ENCODE peak calls at places on chromosomes 5 and 9, in eight cellular contexts. One of them, this sample, is unnamed.

GRCh38 chr5:147073098-147073497 is 161.7 kb upstream of the STK32A start:
- DNase-seq in RWPE1: no peak
- DNase-seq in endothelial cell: no peak
- DNase-seq in WTC11: no peak
- DNase-seq in AG04450: no peak
- DNase-seq in AG10803: no peak
- DNase-seq in Peyer's patch: no peak
- DNase-seq in HFF-Myc: no peak
- DNase-seq in this sample: no peak

GRCh38 chr5:12805165-12805698 is 901.0 kb upstream of the CTNND2 start:
- DNase-seq in RWPE1: no peak
- DNase-seq in endothelial cell: no peak
- DNase-seq in WTC11: no peak
- DNase-seq in AG04450: no peak
- DNase-seq in AG10803: no peak
- DNase-seq in Peyer's patch: no peak
- DNase-seq in HFF-Myc: no peak
- DNase-seq in this sample: no peak

GRCh38 chr9:87543251-87543650 is 45.6 kb downstream of the DAPK1 start:
- DNase-seq in RWPE1: no peak
- DNase-seq in endothelial cell: no peak
- DNase-seq in WTC11: no peak
- DNase-seq in AG04450: no peak
- DNase-seq in AG10803: no peak
- DNase-seq in Peyer's patch: no peak
- DNase-seq in HFF-Myc: no peak
- DNase-seq in this sample: no peak

GRCh38 chr9:75369989-75370388 is 281.7 kb downstream of the OSTF1 start:
- DNase-seq in RWPE1: no peak
- DNase-seq in endothelial cell: no peak
- DNase-seq in WTC11: no peak
- DNase-seq in AG04450: no peak
- DNase-seq in AG10803: no peak
- DNase-seq in Peyer's patch: no peak
- DNase-seq in HFF-Myc: no peak
- DNase-seq in this sample: no peak

GRCh38 chr9:29691758-29692407 is 2118.6 kb upstream of the C9orf72 start:
- DNase-seq in RWPE1: peak; percentile 19
- DNase-seq in endothelial cell: peak; percentile 53
- DNase-seq in WTC11: peak; percentile 69
- DNase-seq in AG04450: no peak
- DNase-seq in AG10803: no peak
- DNase-seq in Peyer's patch: no peak
- DNase-seq in HFF-Myc: no peak
- DNase-seq in this sample: peak; percentile 32

GRCh38 chr9:92033991-92034390 is 81.2 kb downstream of the SPTLC1 start:
- DNase-seq in RWPE1: no peak
- DNase-seq in endothelial cell: no peak
- DNase-seq in WTC11: no peak
- DNase-seq in AG04450: no peak
- DNase-seq in AG10803: no peak
- DNase-seq in Peyer's patch: no peak
- DNase-seq in HFF-Myc: no peak
- DNase-seq in this sample: no peak

GRCh38 chr9:138112090-138112748 is 234.6 kb downstream of the CACNA1B start:
- DNase-seq in RWPE1: no peak
- DNase-seq in endothelial cell: no peak
- DNase-seq in WTC11: no peak
- DNase-seq in AG04450: no peak
- DNase-seq in AG10803: no peak
- DNase-seq in Peyer's patch: no peak
- DNase-seq in HFF-Myc: no peak
- DNase-seq in this sample: no peak

GRCh38 chr9:93072383-93072795 is 13.9 kb downstream of the SUSD3 start:
- DNase-seq in RWPE1: no peak
- DNase-seq in endothelial cell: no peak
- DNase-seq in WTC11: no peak
- DNase-seq in AG04450: peak; percentile 61
- DNase-seq in AG10803: peak; percentile 55
- DNase-seq in Peyer's patch: no peak
- DNase-seq in HFF-Myc: no peak
- DNase-seq in this sample: no peak

GRCh38 chr5:180130876-180131740 is 59.5 kb upstream of the RNF130 start:
- DNase-seq in RWPE1: no peak
- DNase-seq in endothelial cell: no peak
- DNase-seq in WTC11: no peak
- DNase-seq in AG04450: no peak
- DNase-seq in AG10803: no peak
- DNase-seq in Peyer's patch: peak; percentile 30
- DNase-seq in HFF-Myc: no peak
- DNase-seq in this sample: no peak

GRCh38 chr5:141356133-141356532 is 1.3 kb downstream of the PCDHGA4 start:
- DNase-seq in RWPE1: no peak
- DNase-seq in endothelial cell: no peak
- DNase-seq in WTC11: no peak
- DNase-seq in AG04450: no peak
- DNase-seq in AG10803: no peak
- DNase-seq in Peyer's patch: no peak
- DNase-seq in HFF-Myc: no peak
- DNase-seq in this sample: no peak

GRCh38 chr5:35938518-35939227 is at the start of gene CAPSL:
- DNase-seq in RWPE1: peak; percentile 84
- DNase-seq in endothelial cell: peak; percentile 23
- DNase-seq in WTC11: peak; percentile 86
- DNase-seq in AG04450: no peak
- DNase-seq in AG10803: peak; percentile 61
- DNase-seq in Peyer's patch: no peak
- DNase-seq in HFF-Myc: peak; percentile 43
- DNase-seq in this sample: peak; percentile 30

GRCh38 chr9:22136446-22137140 is 127.5 kb upstream of the CDKN2B start:
- DNase-seq in RWPE1: peak; percentile 44
- DNase-seq in endothelial cell: no peak
- DNase-seq in WTC11: no peak
- DNase-seq in AG04450: peak; percentile 61
- DNase-seq in AG10803: peak; percentile 95
- DNase-seq in Peyer's patch: no peak
- DNase-seq in HFF-Myc: no peak
- DNase-seq in this sample: no peak

GRCh38 chr5:68344447-68345111 is 129.0 kb downstream of the PIK3R1 start:
- DNase-seq in RWPE1: peak; percentile 83
- DNase-seq in endothelial cell: no peak
- DNase-seq in WTC11: no peak
- DNase-seq in AG04450: no peak
- DNase-seq in AG10803: peak; percentile 60
- DNase-seq in Peyer's patch: peak; percentile 61
- DNase-seq in HFF-Myc: no peak
- DNase-seq in this sample: peak; percentile 17

GRCh38 chr5:77642915-77643653 is 4.6 kb upstream of the OTP start:
- DNase-seq in RWPE1: no peak
- DNase-seq in endothelial cell: peak; percentile 18
- DNase-seq in WTC11: peak; percentile 61
- DNase-seq in AG04450: no peak
- DNase-seq in AG10803: no peak
- DNase-seq in Peyer's patch: no peak
- DNase-seq in HFF-Myc: no peak
- DNase-seq in this sample: no peak

GRCh38 chr5:59517926-59518585 is 375.5 kb downstream of the PDE4D start:
- DNase-seq in RWPE1: peak; percentile 65
- DNase-seq in endothelial cell: no peak
- DNase-seq in WTC11: no peak
- DNase-seq in AG04450: peak; percentile 8
- DNase-seq in AG10803: peak; percentile 73
- DNase-seq in Peyer's patch: no peak
- DNase-seq in HFF-Myc: peak; percentile 27
- DNase-seq in this sample: no peak

GRCh38 chr9:96856363-96857286 is 2.3 kb upstream of the ZNF782 start:
- DNase-seq in RWPE1: peak; percentile 64
- DNase-seq in endothelial cell: peak; percentile 74
- DNase-seq in WTC11: peak; percentile 72
- DNase-seq in AG04450: peak; percentile 32
- DNase-seq in AG10803: peak; percentile 65
- DNase-seq in Peyer's patch: peak; percentile 84
- DNase-seq in HFF-Myc: no peak
- DNase-seq in this sample: peak; percentile 61

GRCh38 chr9:102845847-102846246 is 149.3 kb upstream of the CYLC2 start:
- DNase-seq in RWPE1: no peak
- DNase-seq in endothelial cell: no peak
- DNase-seq in WTC11: no peak
- DNase-seq in AG04450: no peak
- DNase-seq in AG10803: no peak
- DNase-seq in Peyer's patch: no peak
- DNase-seq in HFF-Myc: no peak
- DNase-seq in this sample: no peak

GRCh38 chr5:15691536-15691935 is 191.6 kb downstream of the FBXL7 start:
- DNase-seq in RWPE1: no peak
- DNase-seq in endothelial cell: no peak
- DNase-seq in WTC11: no peak
- DNase-seq in AG04450: no peak
- DNase-seq in AG10803: peak; percentile 89
- DNase-seq in Peyer's patch: no peak
- DNase-seq in HFF-Myc: no peak
- DNase-seq in this sample: no peak

GRCh38 chr5:57698785-57699184 is 216.2 kb upstream of the ACTBL2 start:
- DNase-seq in RWPE1: peak; percentile 91
- DNase-seq in endothelial cell: no peak
- DNase-seq in WTC11: no peak
- DNase-seq in AG04450: no peak
- DNase-seq in AG10803: no peak
- DNase-seq in Peyer's patch: no peak
- DNase-seq in HFF-Myc: no peak
- DNase-seq in this sample: no peak

GRCh38 chr5:75672616-75673015 is 44.6 kb downstream of the POC5 start:
- DNase-seq in RWPE1: no peak
- DNase-seq in endothelial cell: no peak
- DNase-seq in WTC11: no peak
- DNase-seq in AG04450: no peak
- DNase-seq in AG10803: no peak
- DNase-seq in Peyer's patch: no peak
- DNase-seq in HFF-Myc: peak; percentile 31
- DNase-seq in this sample: no peak

GRCh38 chr9:80146466-80146865 is 574.7 kb downstream of the TLE4 start:
- DNase-seq in RWPE1: peak; percentile 9
- DNase-seq in endothelial cell: no peak
- DNase-seq in WTC11: no peak
- DNase-seq in AG04450: no peak
- DNase-seq in AG10803: peak; percentile 1
- DNase-seq in Peyer's patch: no peak
- DNase-seq in HFF-Myc: no peak
- DNase-seq in this sample: no peak
- TF ChIP-seq CTCF in RWPE1: peak; percentile 26
- TF ChIP-seq CTCF in endothelial cell: no peak
- TF ChIP-seq CTCF in WTC11: no peak
- TF ChIP-seq CTCF in AG04450: peak; percentile 38
- TF ChIP-seq CTCF in AG10803: peak; percentile 22
- TF ChIP-seq CTCF in Peyer's patch: no peak
- TF ChIP-seq CTCF in HFF-Myc: peak; percentile 27
- TF ChIP-seq CTCF in this sample: no peak

DNA sequence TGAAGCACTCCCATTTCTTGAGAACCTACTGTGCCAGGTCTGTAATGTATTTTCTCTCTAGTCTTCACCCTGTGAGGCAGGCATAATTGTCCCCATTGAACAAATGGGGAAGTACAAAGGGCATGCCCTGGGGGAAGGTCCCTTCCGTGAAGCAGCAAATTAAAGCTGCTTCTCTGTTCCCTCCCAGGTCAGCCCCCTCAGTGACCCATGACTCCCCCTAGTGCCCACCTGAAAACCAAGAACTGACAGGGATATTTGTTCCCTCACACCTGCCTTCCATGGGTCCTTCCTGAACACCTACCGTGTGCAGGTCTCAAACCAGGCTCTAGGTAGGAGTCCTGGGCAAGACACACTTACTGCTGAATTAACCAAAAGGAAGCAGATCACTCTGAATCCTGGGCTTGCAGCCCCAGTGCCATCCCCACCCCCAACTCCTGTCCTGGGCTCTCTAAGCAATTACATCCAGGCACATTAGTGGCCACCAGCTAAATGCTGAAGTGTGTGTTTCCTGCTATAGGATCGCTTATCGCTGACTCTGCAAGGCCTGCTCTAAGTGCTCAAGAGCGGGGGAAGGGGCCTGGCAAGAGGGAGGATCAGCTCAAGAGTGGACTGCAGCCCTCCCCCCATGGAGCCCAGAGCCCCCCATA is 254.8 kb downstream of the CDK5RAP2 start:
- DNase-seq in RWPE1: no peak
- DNase-seq in endothelial cell: no peak
- DNase-seq in WTC11: peak; percentile 63
- DNase-seq in AG04450: no peak
- DNase-seq in AG10803: no peak
- DNase-seq in Peyer's patch: no peak
- DNase-seq in HFF-Myc: no peak
- DNase-seq in this sample: no peak
- TF ChIP-seq CTCF in RWPE1: no peak
- TF ChIP-seq CTCF in endothelial cell: peak; percentile 33
- TF ChIP-seq CTCF in WTC11: peak; percentile 24
- TF ChIP-seq CTCF in AG04450: no peak
- TF ChIP-seq CTCF in AG10803: no peak
- TF ChIP-seq CTCF in Peyer's patch: no peak
- TF ChIP-seq CTCF in HFF-Myc: no peak
- TF ChIP-seq CTCF in this sample: no peak

GRCh38 chr5:53091304-53091703 is 18.3 kb downstream of the MOCS2 start:
- DNase-seq in RWPE1: peak; percentile 63
- DNase-seq in endothelial cell: no peak
- DNase-seq in WTC11: no peak
- DNase-seq in AG04450: peak; percentile 36
- DNase-seq in AG10803: peak; percentile 61
- DNase-seq in Peyer's patch: no peak
- DNase-seq in HFF-Myc: no peak
- DNase-seq in this sample: no peak
- TF ChIP-seq CTCF in RWPE1: no peak
- TF ChIP-seq CTCF in endothelial cell: no peak
- TF ChIP-seq CTCF in WTC11: no peak
- TF ChIP-seq CTCF in AG04450: peak; percentile 39
- TF ChIP-seq CTCF in AG10803: peak; percentile 34
- TF ChIP-seq CTCF in Peyer's patch: no peak
- TF ChIP-seq CTCF in HFF-Myc: peak; percentile 3
- TF ChIP-seq CTCF in this sample: no peak

DNA sequence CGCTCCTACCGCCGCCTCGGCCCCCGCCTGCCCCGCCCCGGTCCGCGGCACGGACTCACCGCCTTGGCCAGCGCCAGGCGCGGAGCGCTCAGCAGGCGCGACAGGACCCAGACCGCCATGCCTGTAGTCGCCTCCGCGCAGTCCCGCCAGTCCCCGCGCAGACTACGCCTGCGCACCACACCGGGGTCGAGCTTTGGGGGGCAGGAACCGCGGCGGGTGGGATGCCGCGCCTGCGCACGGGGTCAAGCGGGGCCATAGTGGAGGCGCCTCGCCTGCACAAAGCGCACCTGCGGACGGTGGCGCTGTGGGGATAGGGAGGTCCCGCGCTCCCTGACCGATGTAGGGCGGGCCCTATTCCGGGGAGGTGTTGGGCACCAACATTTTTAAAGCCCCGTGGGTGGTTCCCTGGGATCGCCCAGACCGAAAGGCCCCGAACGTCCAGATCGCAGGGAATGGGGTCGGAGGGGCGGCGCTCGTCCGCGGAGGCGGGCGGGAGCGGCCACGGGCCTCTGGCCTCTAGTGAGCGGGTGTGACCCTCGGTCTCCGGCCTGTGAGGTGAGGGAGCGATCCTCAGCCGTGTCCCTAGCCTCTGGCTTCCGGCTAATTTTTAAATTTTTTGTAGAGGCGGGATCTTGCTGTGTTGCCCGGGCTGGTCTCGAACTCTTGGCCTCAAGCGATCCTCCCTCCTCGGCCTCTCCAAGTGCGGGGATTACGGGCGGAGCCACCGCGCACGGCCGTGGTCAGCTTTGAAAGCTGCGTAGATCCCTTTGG is 70.8 kb upstream of the LPCAT1 start:
- DNase-seq in RWPE1: peak; percentile 52
- DNase-seq in endothelial cell: peak; percentile 74
- DNase-seq in WTC11: peak; percentile 92
- DNase-seq in AG04450: no peak
- DNase-seq in AG10803: peak; percentile 25
- DNase-seq in Peyer's patch: peak; percentile 93
- DNase-seq in HFF-Myc: peak; percentile 20
- DNase-seq in this sample: peak; percentile 70
- TF ChIP-seq CTCF in RWPE1: peak; percentile 71
- TF ChIP-seq CTCF in endothelial cell: no peak
- TF ChIP-seq CTCF in WTC11: no peak
- TF ChIP-seq CTCF in AG04450: no peak
- TF ChIP-seq CTCF in AG10803: peak; percentile 26
- TF ChIP-seq CTCF in Peyer's patch: peak; percentile 44
- TF ChIP-seq CTCF in HFF-Myc: peak; percentile 16
- TF ChIP-seq CTCF in this sample: peak; percentile 32

This sample was measured in Calu3.